ENCODE peak calls at places on chromosomes 3 and 15, in six cellular contexts. One of them, this sample, is unnamed.

GRCh38 chr3:173275740-173276139 is 121.8 kb upstream of the NLGN1 start:
- DNase-seq in activated naive CD4-positive, alpha-beta T cell treated with anti-CD3 and anti-CD28 coated beads, Interleukin-2, amount 50 U/mL, for 16 hours: no peak
- DNase-seq in KG1: no peak
- DNase-seq in stimulated activated naive CD8-positive, alpha-beta T cell treated with anti-CD3 and anti-CD28 coated beads, Interleukin-15, amount 100 ng/mL, for 72 hours: no peak
- DNase-seq in NCI-H2081: no peak
- DNase-seq in stomach: no peak
- DNase-seq in this sample: peak; percentile 12

GRCh38 chr3:94811836-94812235 is 749.0 kb downstream of the NSUN3 start:
- DNase-seq in activated naive CD4-positive, alpha-beta T cell treated with anti-CD3 and anti-CD28 coated beads, Interleukin-2, amount 50 U/mL, for 16 hours: no peak
- DNase-seq in KG1: no peak
- DNase-seq in stimulated activated naive CD8-positive, alpha-beta T cell treated with anti-CD3 and anti-CD28 coated beads, Interleukin-15, amount 100 ng/mL, for 72 hours: no peak
- DNase-seq in NCI-H2081: no peak
- DNase-seq in stomach: no peak
- DNase-seq in this sample: no peak

GRCh38 chr3:102163039-102163817 is 271.6 kb upstream of the ZPLD1 start:
- DNase-seq in activated naive CD4-positive, alpha-beta T cell treated with anti-CD3 and anti-CD28 coated beads, Interleukin-2, amount 50 U/mL, for 16 hours: no peak
- DNase-seq in KG1: no peak
- DNase-seq in stimulated activated naive CD8-positive, alpha-beta T cell treated with anti-CD3 and anti-CD28 coated beads, Interleukin-15, amount 100 ng/mL, for 72 hours: no peak
- DNase-seq in NCI-H2081: no peak
- DNase-seq in stomach: peak; percentile 38
- DNase-seq in this sample: peak; percentile 75

GRCh38 chr3:52004158-52004787 is 8.6 kb upstream of the RPL29 start:
- DNase-seq in activated naive CD4-positive, alpha-beta T cell treated with anti-CD3 and anti-CD28 coated beads, Interleukin-2, amount 50 U/mL, for 16 hours: no peak
- DNase-seq in KG1: no peak
- DNase-seq in stimulated activated naive CD8-positive, alpha-beta T cell treated with anti-CD3 and anti-CD28 coated beads, Interleukin-15, amount 100 ng/mL, for 72 hours: no peak
- DNase-seq in NCI-H2081: no peak
- DNase-seq in stomach: no peak
- DNase-seq in this sample: no peak

GRCh38 chr15:58549013-58549779 is 117.4 kb downstream of the LIPC start:
- DNase-seq in activated naive CD4-positive, alpha-beta T cell treated with anti-CD3 and anti-CD28 coated beads, Interleukin-2, amount 50 U/mL, for 16 hours: no peak
- DNase-seq in KG1: no peak
- DNase-seq in stimulated activated naive CD8-positive, alpha-beta T cell treated with anti-CD3 and anti-CD28 coated beads, Interleukin-15, amount 100 ng/mL, for 72 hours: no peak
- DNase-seq in NCI-H2081: no peak
- DNase-seq in stomach: peak; percentile 20
- DNase-seq in this sample: no peak

GRCh38 chr3:39671600-39671999 is 137.8 kb upstream of the MYRIP start:
- DNase-seq in activated naive CD4-positive, alpha-beta T cell treated with anti-CD3 and anti-CD28 coated beads, Interleukin-2, amount 50 U/mL, for 16 hours: no peak
- DNase-seq in KG1: no peak
- DNase-seq in stimulated activated naive CD8-positive, alpha-beta T cell treated with anti-CD3 and anti-CD28 coated beads, Interleukin-15, amount 100 ng/mL, for 72 hours: no peak
- DNase-seq in NCI-H2081: no peak
- DNase-seq in stomach: no peak
- DNase-seq in this sample: no peak

GRCh38 chr15:82539690-82540054 is 585 bp downstream of the RPS17 start:
- DNase-seq in activated naive CD4-positive, alpha-beta T cell treated with anti-CD3 and anti-CD28 coated beads, Interleukin-2, amount 50 U/mL, for 16 hours: no peak
- DNase-seq in KG1: no peak
- DNase-seq in stimulated activated naive CD8-positive, alpha-beta T cell treated with anti-CD3 and anti-CD28 coated beads, Interleukin-15, amount 100 ng/mL, for 72 hours: no peak
- DNase-seq in NCI-H2081: no peak
- DNase-seq in stomach: no peak
- DNase-seq in this sample: no peak

GRCh38 chr15:91308209-91308608 is 208.2 kb downstream of the SV2B start:
- DNase-seq in activated naive CD4-positive, alpha-beta T cell treated with anti-CD3 and anti-CD28 coated beads, Interleukin-2, amount 50 U/mL, for 16 hours: no peak
- DNase-seq in KG1: peak; percentile 13
- DNase-seq in stimulated activated naive CD8-positive, alpha-beta T cell treated with anti-CD3 and anti-CD28 coated beads, Interleukin-15, amount 100 ng/mL, for 72 hours: no peak
- DNase-seq in NCI-H2081: no peak
- DNase-seq in stomach: no peak
- DNase-seq in this sample: no peak

GRCh38 chr3:123636431-123636841 is 51.6 kb upstream of the HACD2 start:
- DNase-seq in activated naive CD4-positive, alpha-beta T cell treated with anti-CD3 and anti-CD28 coated beads, Interleukin-2, amount 50 U/mL, for 16 hours: no peak
- DNase-seq in KG1: no peak
- DNase-seq in stimulated activated naive CD8-positive, alpha-beta T cell treated with anti-CD3 and anti-CD28 coated beads, Interleukin-15, amount 100 ng/mL, for 72 hours: no peak
- DNase-seq in NCI-H2081: no peak
- DNase-seq in stomach: no peak
- DNase-seq in this sample: no peak

GRCh38 chr3:160130950-160131349 is 94.3 kb upstream of the C3orf80 start:
- DNase-seq in activated naive CD4-positive, alpha-beta T cell treated with anti-CD3 and anti-CD28 coated beads, Interleukin-2, amount 50 U/mL, for 16 hours: no peak
- DNase-seq in KG1: no peak
- DNase-seq in stimulated activated naive CD8-positive, alpha-beta T cell treated with anti-CD3 and anti-CD28 coated beads, Interleukin-15, amount 100 ng/mL, for 72 hours: no peak
- DNase-seq in NCI-H2081: no peak
- DNase-seq in stomach: no peak
- DNase-seq in this sample: no peak

GRCh38 chr3:139318431-139318816 is 25.4 kb upstream of the MRPS22 start:
- DNase-seq in activated naive CD4-positive, alpha-beta T cell treated with anti-CD3 and anti-CD28 coated beads, Interleukin-2, amount 50 U/mL, for 16 hours: no peak
- DNase-seq in KG1: no peak
- DNase-seq in stimulated activated naive CD8-positive, alpha-beta T cell treated with anti-CD3 and anti-CD28 coated beads, Interleukin-15, amount 100 ng/mL, for 72 hours: no peak
- DNase-seq in NCI-H2081: no peak
- DNase-seq in stomach: no peak
- DNase-seq in this sample: no peak

GRCh38 chr3:32626650-32627049 is 56.0 kb upstream of the DYNC1LI1 start:
- DNase-seq in activated naive CD4-positive, alpha-beta T cell treated with anti-CD3 and anti-CD28 coated beads, Interleukin-2, amount 50 U/mL, for 16 hours: no peak
- DNase-seq in KG1: no peak
- DNase-seq in stimulated activated naive CD8-positive, alpha-beta T cell treated with anti-CD3 and anti-CD28 coated beads, Interleukin-15, amount 100 ng/mL, for 72 hours: no peak
- DNase-seq in NCI-H2081: no peak
- DNase-seq in stomach: no peak
- DNase-seq in this sample: no peak

GRCh38 chr3:193403307-193403706 is 24.8 kb upstream of the ATP13A5 start:
- DNase-seq in activated naive CD4-positive, alpha-beta T cell treated with anti-CD3 and anti-CD28 coated beads, Interleukin-2, amount 50 U/mL, for 16 hours: no peak
- DNase-seq in KG1: no peak
- DNase-seq in stimulated activated naive CD8-positive, alpha-beta T cell treated with anti-CD3 and anti-CD28 coated beads, Interleukin-15, amount 100 ng/mL, for 72 hours: no peak
- DNase-seq in NCI-H2081: no peak
- DNase-seq in stomach: no peak
- DNase-seq in this sample: no peak

GRCh38 chr3:43787330-43787729 is 96.6 kb downstream of the ABHD5 start:
- DNase-seq in activated naive CD4-positive, alpha-beta T cell treated with anti-CD3 and anti-CD28 coated beads, Interleukin-2, amount 50 U/mL, for 16 hours: no peak
- DNase-seq in KG1: no peak
- DNase-seq in stimulated activated naive CD8-positive, alpha-beta T cell treated with anti-CD3 and anti-CD28 coated beads, Interleukin-15, amount 100 ng/mL, for 72 hours: no peak
- DNase-seq in NCI-H2081: no peak
- DNase-seq in stomach: no peak
- DNase-seq in this sample: no peak

GRCh38 chr3:61560452-61561373 is 658 bp upstream of the PTPRG start:
- DNase-seq in activated naive CD4-positive, alpha-beta T cell treated with anti-CD3 and anti-CD28 coated beads, Interleukin-2, amount 50 U/mL, for 16 hours: no peak
- DNase-seq in KG1: peak; percentile 73
- DNase-seq in stimulated activated naive CD8-positive, alpha-beta T cell treated with anti-CD3 and anti-CD28 coated beads, Interleukin-15, amount 100 ng/mL, for 72 hours: peak; percentile 65
- DNase-seq in NCI-H2081: peak; percentile 68
- DNase-seq in stomach: peak; percentile 75
- DNase-seq in this sample: peak; percentile 76

GRCh38 chr3:63684081-63684480 is 31.6 kb downstream of the SNTN start:
- DNase-seq in activated naive CD4-positive, alpha-beta T cell treated with anti-CD3 and anti-CD28 coated beads, Interleukin-2, amount 50 U/mL, for 16 hours: no peak
- DNase-seq in KG1: no peak
- DNase-seq in stimulated activated naive CD8-positive, alpha-beta T cell treated with anti-CD3 and anti-CD28 coated beads, Interleukin-15, amount 100 ng/mL, for 72 hours: no peak
- DNase-seq in NCI-H2081: no peak
- DNase-seq in stomach: no peak
- DNase-seq in this sample: no peak

This sample was measured in ACHN.